ENCODE peak calls at places on chromosome 7, in nine cellular contexts. U, C, W, M, F, G, I, P and K are unnamed samples.

GRCh38 chr7:132403465-132404110 is 172.7 kb downstream of the PLXNA4 start:
- DNase-seq in U (no peak), C (no peak), W (no peak), M (no peak), F (no peak), G (peak; percentile 13), I (no peak), P (no peak), K (no peak)

GRCh38 chr7:15853832-15854470 is 167.5 kb upstream of the MEOX2 start:
- DNase-seq in U (no peak), C (no peak), W (peak; percentile 34), M (no peak), F (no peak), G (no peak), I (no peak), P (no peak), K (no peak)

GRCh38 chr7:116780966-116781365 is 81.4 kb upstream of the CAPZA2 start:
- DNase-seq in U (no peak), C (no peak), W (no peak), M (no peak), F (no peak), G (no peak), I (no peak), P (no peak), K (no peak)

GRCh38 chr7:30920021-30920583 is 8.4 kb downstream of the AQP1 start:
- DNase-seq in U (no peak), C (no peak), W (peak; percentile 37), M (no peak), F (no peak), G (peak; percentile 62), I (no peak), P (peak; percentile 0), K (peak; percentile 1)

GRCh38 chr7:73572767-73573186 is 5.6 kb downstream of the TBL2 start:
- DNase-seq in U (no peak), C (no peak), W (no peak), M (no peak), F (no peak), G (no peak), I (no peak), P (no peak), K (no peak)

GRCh38 chr7:112665709-112666108 is 124.5 kb downstream of the TMEM168 start:
- DNase-seq in U (no peak), C (no peak), W (peak; percentile 14), M (no peak), F (no peak), G (no peak), I (no peak), P (no peak), K (no peak)

GRCh38 chr7:69652947-69653701 is 54.8 kb downstream of the AUTS2 start:
- DNase-seq in U (no peak), C (no peak), W (no peak), M (no peak), F (peak; percentile 59), G (no peak), I (no peak), P (no peak), K (no peak)

GRCh38 chr7:135924302-135924701 is 52.9 kb downstream of the MTPN start:
- DNase-seq in U (no peak), C (no peak), W (no peak), M (no peak), F (no peak), G (no peak), I (no peak), P (no peak), K (no peak)

GRCh38 chr7:151400626-151401315 is 9.1 kb downstream of the WDR86 start:
- DNase-seq in U (peak; percentile 74), C (no peak), W (no peak), M (no peak), F (peak; percentile 79), G (no peak), I (no peak), P (no peak), K (no peak)

GRCh38 chr7:31603076-31603475 is 83.9 kb upstream of the PPP1R17 start:
- DNase-seq in U (no peak), C (no peak), W (no peak), M (no peak), F (no peak), G (peak; percentile 7), I (no peak), P (no peak), K (no peak)

GRCh38 chr7:55052081-55052480 is 33.3 kb downstream of the EGFR start:
- DNase-seq in U (no peak), C (no peak), W (no peak), M (no peak), F (no peak), G (peak; percentile 61), I (no peak), P (no peak), K (peak; percentile 21)

GRCh38 chr7:99261646-99262045 is 11.0 kb upstream of the MYH16 start:
- DNase-seq in U (no peak), C (no peak), W (no peak), M (no peak), F (no peak), G (no peak), I (no peak), P (no peak), K (no peak)

GRCh38 chr7:76315372-76315771 is 12.9 kb downstream of the HSPB1 start:
- DNase-seq in U (no peak), C (no peak), W (no peak), M (no peak), F (peak; percentile 32), G (no peak), I (no peak), P (no peak), K (no peak)

GRCh38 chr7:72336887-72337821 is 75.0 kb downstream of the CALN1 start:
- DNase-seq in U (no peak), C (no peak), W (no peak), M (no peak), F (no peak), G (no peak), I (no peak), P (peak; percentile 54), K (no peak)

GRCh38 chr7:143269254-143269653 is 6.0 kb downstream of the GSTK1 start:
- DNase-seq in U (no peak), C (no peak), W (no peak), M (no peak), F (no peak), G (no peak), I (no peak), P (no peak), K (no peak)

GRCh38 chr7:7992502-7992901 is 23.9 kb downstream of the GLCCI1 start:
- DNase-seq in U (no peak), C (no peak), W (no peak), M (no peak), F (peak; percentile 23), G (no peak), I (no peak), P (no peak), K (no peak)

GRCh38 chr7:129864042-129864441 is 88.7 kb downstream of the UBE2H start:
- DNase-seq in U (no peak), C (no peak), W (peak; percentile 94), M (no peak), F (no peak), G (peak; percentile 19), I (no peak), P (no peak), K (no peak)

GRCh38 chr7:26497801-26498596 is 206.3 kb downstream of the SNX10 start:
- DNase-seq in U (no peak), C (no peak), W (no peak), M (no peak), F (no peak), G (no peak), I (no peak), P (no peak), K (no peak)

GRCh38 chr7:123979876-123980275 is 53.0 kb downstream of the TMEM229A start:
- DNase-seq in U (no peak), C (no peak), W (peak; percentile 79), M (no peak), F (no peak), G (no peak), I (no peak), P (no peak), K (no peak)

GRCh38 chr7:138468244-138469123 is 8.4 kb downstream of the TRIM24 start:
- DNase-seq in U (no peak), C (no peak), W (peak; percentile 79), M (peak; percentile 66), F (no peak), G (no peak), I (no peak), P (no peak), K (no peak)

GRCh38 chr7:93902777-93903423 is 3.5 kb upstream of the GNGT1 start:
- DNase-seq in U (no peak), C (peak; percentile 39), W (peak; percentile 90), M (no peak), F (peak; percentile 60), G (peak; percentile 38), I (no peak), P (peak; percentile 20), K (no peak)

GRCh38 chr7:91772100-91772794 is 108.3 kb downstream of the MTERF1 start:
- DNase-seq in U (no peak), C (no peak), W (peak; percentile 57), M (no peak), F (no peak), G (no peak), I (no peak), P (no peak), K (no peak)

GRCh38 chr7:51261117-51261835 is 55.3 kb downstream of the COBL start:
- DNase-seq in U (no peak), C (no peak), W (no peak), M (no peak), F (no peak), G (no peak), I (no peak), P (no peak), K (no peak)

GRCh38 chr7:159009951-159010350 is 134.7 kb downstream of the VIPR2 start:
- DNase-seq in U (no peak), C (no peak), W (no peak), M (no peak), F (no peak), G (no peak), I (no peak), P (no peak), K (no peak)